ENCODE peak calls at places on chromosome 14, in four cellular contexts. R is stimulated activated CD8-positive, alpha-beta memory T cell treated with anti-CD3 and anti-CD28 coated beads, Interleukin-7, amount 100 ng/mL, for 1 hour; K is stimulated activated CD4-positive, alpha-beta T cell treated with anti-CD3 and anti-CD28 coated beads, TNF-alpha, amount 100 ng/mL, for 1 hour; F is iPS-NIHi11. B is an unnamed sample.

GRCh38 chr14:58978336-58978735 is 210.1 kb upstream of the DAAM1 start:
- DNase-seq in R (no peak), K (no peak), F (no peak), B (no peak)

GRCh38 chr14:73768107-73768506 is 53.9 kb upstream of the PNMA1 start:
- DNase-seq in R (no peak), F (no peak), K (no peak), B (no peak)

GRCh38 chr14:62691613-62692489 is 353.4 kb downstream of the KCNH5 start:
- DNase-seq in F (no peak), K (no peak), R (no peak), B (no peak)

GRCh38 chr14:101358726-101359125 is 202.6 kb upstream of the DIO3 start:
- DNase-seq in F (no peak), R (no peak), K (no peak), B (no peak)

GRCh38 chr14:66495214-66496098 is 9.3 kb downstream of the CCDC196 start:
- DNase-seq in F (peak), R (no peak), K (no peak), B (no peak)

GRCh38 chr14:99644723-99645544 is at the start of gene HHIPL1:
- DNase-seq in F (peak), R (no peak), K (no peak), B (no peak)

GRCh38 chr14:69475194-69475818 is 9.2 kb upstream of the PLEKHD1 start:
- DNase-seq in R (no peak), F (peak), K (no peak), B (no peak)

GRCh38 chr14:81275305-81275950 is 54.7 kb upstream of the GTF2A1 start:
- DNase-seq in R (no peak), F (no peak), K (no peak), B (no peak)

GRCh38 chr14:32478027-32478426 is 148.9 kb downstream of the AKAP6 start:
- DNase-seq in R (no peak), F (no peak), K (no peak), B (no peak)

GRCh38 chr14:21796912-21797311 is 123.3 kb upstream of the OR4E1 start:
- DNase-seq in K (no peak), F (peak), R (no peak), B (no peak)

GRCh38 chr14:95505030-95505589 is 11.3 kb downstream of the SYNE3 start:
- DNase-seq in K (no peak), R (no peak), F (no peak), B (no peak)

GRCh38 chr14:95527392-95528002 is 7.4 kb upstream of the GLRX5 start:
- DNase-seq in K (no peak), F (no peak), R (no peak), B (no peak)

GRCh38 chr14:33194551-33194950 is 255.9 kb downstream of the NPAS3 start:
- DNase-seq in K (no peak), R (no peak), F (no peak), B (no peak)

GRCh38 chr14:80847093-80847492 is 94.4 kb downstream of the CEP128 start:
- DNase-seq in F (no peak), K (no peak), R (no peak), B (no peak)

GRCh38 chr14:35766700-35767082 is 42.4 kb downstream of the RALGAPA1 start:
- DNase-seq in R (no peak), K (no peak), F (no peak), B (no peak)

GRCh38 chr14:55803506-55804197 is 223.6 kb downstream of the KTN1 start:
- DNase-seq in K (no peak), F (no peak), R (no peak), B (no peak)

GRCh38 chr14:60151715-60152114 is 13.5 kb downstream of the DHRS7 start:
- DNase-seq in R (peak), F (no peak), K (peak), B (no peak)

GRCh38 chr14:103224996-103225874 is 102.0 kb downstream of the TNFAIP2 start:
- DNase-seq in K (no peak), R (no peak), F (no peak), B (no peak)

GRCh38 chr14:32711103-32711680 is 227.5 kb upstream of the NPAS3 start:
- DNase-seq in K (no peak), R (no peak), F (peak), B (no peak)

GRCh38 chr14:100263141-100263540 is 24.2 kb downstream of the YY1 start:
- DNase-seq in K (no peak), R (no peak), F (no peak), B (no peak)

B was measured in GOT3.